ENCODE peak calls at places on chromosomes 2 and 18, in eight cellular contexts. H, A, P, T, U, Z, L and I are unnamed samples.

GRCh38 chr2:167534443-167534842 is 646.2 kb downstream of the XIRP2 start:
- DNase-seq in L (no peak), P (no peak), T (no peak), Z (no peak), A (no peak), H (no peak), U (no peak), I (no peak)

GRCh38 chr2:48116518-48116917 is 210.2 kb upstream of the FBXO11 start:
- DNase-seq in L (no peak), P (no peak), A (no peak), H (no peak), Z (no peak), U (no peak), T (no peak), I (no peak)

GRCh38 chr2:133641497-133641896 is 73.2 kb upstream of the NCKAP5 start:
- DNase-seq in T (peak), Z (peak), P (peak), H (peak), A (no peak), U (no peak), L (no peak), I (no peak)

GRCh38 chr2:201780674-201781582 is at the start of gene ALS2:
- DNase-seq in Z (peak), T (peak), H (peak), U (peak), L (peak), A (peak), P (peak), I (peak)

GRCh38 chr2:96772903-96773675 is 12.4 kb downstream of the CNNM4 start:
- DNase-seq in P (no peak), L (no peak), U (no peak), T (no peak), H (no peak), Z (no peak), A (no peak), I (no peak)

GRCh38 chr18:54712315-54712714 is 116.0 kb upstream of the RAB27B start:
- DNase-seq in A (no peak), T (no peak), P (no peak), L (no peak), H (no peak), U (no peak), Z (peak), I (no peak)

GRCh38 chr18:77512152-77512551 is 262.5 kb downstream of the GALR1 start:
- DNase-seq in L (peak), A (no peak), Z (no peak), H (no peak), T (no peak), U (no peak), P (no peak), I (no peak)

GRCh38 chr2:104863229-104863584 is 9.3 kb downstream of the POU3F3 start:
- DNase-seq in T (no peak), P (no peak), A (no peak), L (no peak), U (no peak), Z (no peak), H (no peak), I (no peak)

GRCh38 chr2:7671312-7671711 is 754.1 kb downstream of the RNF144A start:
- DNase-seq in T (no peak), P (no peak), L (no peak), H (no peak), Z (no peak), A (no peak), U (no peak), I (no peak)

GRCh38 chr18:14767474-14767873 is 19.5 kb downstream of the ANKRD30B start:
- DNase-seq in P (no peak), H (no peak), L (no peak), T (no peak), U (no peak), A (no peak), Z (no peak), I (no peak)

GRCh38 chr2:71609441-71609840 is 156.1 kb downstream of the DYSF start:
- DNase-seq in Z (no peak), H (no peak), P (no peak), U (no peak), A (peak), T (peak), L (no peak), I (no peak)

GRCh38 chr18:74623047-74623816 is 25.6 kb downstream of the ZNF407 start:
- DNase-seq in L (no peak), Z (no peak), U (peak), A (no peak), P (no peak), H (no peak), T (no peak), I (no peak)

GRCh38 chr2:36246320-36246990 is 109.1 kb upstream of the CRIM1 start:
- DNase-seq in L (peak), A (no peak), U (no peak), P (no peak), H (no peak), T (no peak), Z (no peak), I (no peak)